ENCODE peak calls at places on chromosomes 3 and 15, in six cellular contexts. Y, F, T, U, I and J are unnamed samples.
A peak's percentile ranks its signal among the peaks of the same experiment; 100 is the strongest.

GRCh38 chr15:101121511-101122090 is 130.2 kb downstream of the CHSY1 start:
- DNase-seq in Y (peak; percentile 91), F (no peak), T (peak; percentile 27), U (peak; percentile 14), I (peak; percentile 81), J (peak; percentile 45)

GRCh38 chr3:98962189-98962930 is 60.9 kb upstream of the DCBLD2 start:
- DNase-seq in Y (no peak), F (peak; percentile 92), T (no peak), U (peak; percentile 96), I (peak; percentile 84), J (no peak)

GRCh38 chr3:98726084-98726483 is 37.1 kb upstream of the ST3GAL6 start:
- DNase-seq in Y (no peak), F (no peak), T (no peak), U (peak; percentile 20), I (peak; percentile 5), J (peak; percentile 75)

GRCh38 chr3:78736863-78737262 is 1030.9 kb downstream of the ROBO1 start:
- DNase-seq in Y (no peak), F (no peak), T (no peak), U (peak; percentile 98), I (no peak), J (no peak)

GRCh38 chr3:2714856-2715255 is 395.3 kb downstream of the IL5RA start:
- DNase-seq in Y (no peak), F (no peak), T (no peak), U (no peak), I (no peak), J (no peak)

GRCh38 chr15:87777054-87777498 is 479.5 kb downstream of the NTRK3 start:
- DNase-seq in Y (no peak), F (no peak), T (no peak), U (peak; percentile 46), I (peak; percentile 69), J (no peak)

GRCh38 chr3:45109736-45110135 is 36.4 kb downstream of the CDCP1 start:
- DNase-seq in Y (no peak), F (no peak), T (no peak), U (no peak), I (no peak), J (no peak)

GRCh38 chr3:149999421-149999820 is 28.7 kb upstream of the PFN2 start:
- DNase-seq in Y (no peak), F (no peak), T (no peak), U (no peak), I (no peak), J (no peak)

GRCh38 chr3:100708644-100708988 is 678 bp upstream of the TFG start:
- DNase-seq in Y (no peak), F (no peak), T (no peak), U (no peak), I (no peak), J (peak; percentile 46)

GRCh38 chr15:40010681-40011080 is 28.3 kb downstream of the SRP14 start:
- DNase-seq in Y (peak; percentile 37), F (no peak), T (no peak), U (peak; percentile 78), I (peak; percentile 95), J (no peak)

GRCh38 chr3:117526485-117527079 is 817.0 kb downstream of the TUSC7 start:
- DNase-seq in Y (no peak), F (peak; percentile 2), T (peak; percentile 22), U (peak; percentile 0), I (peak; percentile 64), J (peak; percentile 8)

GRCh38 chr3:46946416-46946815 is 30.1 kb downstream of the CCDC12 start:
- DNase-seq in Y (no peak), F (no peak), T (no peak), U (peak; percentile 94), I (no peak), J (peak; percentile 96)

GRCh38 chr15:95590533-95591044 is 739.9 kb upstream of the NR2F2 start:
- DNase-seq in Y (no peak), F (no peak), T (no peak), U (no peak), I (peak; percentile 79), J (no peak)

GRCh38 chr3:151946606-151947005 is 73.2 kb downstream of the SUCNR1 start:
- DNase-seq in Y (no peak), F (no peak), T (no peak), U (no peak), I (no peak), J (peak; percentile 42)

GRCh38 chr15:70795311-70795665 is 31.9 kb upstream of the UACA start:
- DNase-seq in Y (no peak), F (peak; percentile 54), T (no peak), U (peak; percentile 85), I (peak; percentile 95), J (no peak)

GRCh38 chr3:195182470-195182795 is 88.5 kb downstream of the XXYLT1 start:
- DNase-seq in Y (no peak), F (no peak), T (no peak), U (no peak), I (peak; percentile 74), J (no peak)

GRCh38 chr3:13537926-13538325 is 11.0 kb upstream of the FBLN2 start:
- DNase-seq in Y (no peak), F (peak; percentile 88), T (no peak), U (peak; percentile 73), I (peak; percentile 94), J (peak; percentile 89)

GRCh38 chr3:39134305-39134704 is 19.1 kb downstream of the CSRNP1 start:
- DNase-seq in Y (no peak), F (no peak), T (no peak), U (no peak), I (no peak), J (no peak)

GRCh38 chr15:67070150-67070549 is 4.7 kb downstream of the SMAD3 start:
- DNase-seq in Y (no peak), F (no peak), T (no peak), U (peak; percentile 55), I (no peak), J (no peak)

GRCh38 chr15:51193526-51193925 is 98.8 kb upstream of the TNFAIP8L3 start:
- DNase-seq in Y (no peak), F (no peak), T (no peak), U (no peak), I (no peak), J (no peak)

GRCh38 chr3:49785565-49786356 is 581 bp downstream of the IP6K1 start:
- DNase-seq in Y (peak; percentile 59), F (no peak), T (peak; percentile 37), U (peak; percentile 44), I (peak; percentile 33), J (peak; percentile 62)

GRCh38 chr3:123660900-123661299 is 76.0 kb upstream of the HACD2 start:
- DNase-seq in Y (peak; percentile 75), F (no peak), T (no peak), U (peak; percentile 57), I (peak; percentile 99), J (no peak)

GRCh38 chr3:182618981-182619591 is 174.2 kb upstream of the ATP11B start:
- DNase-seq in Y (no peak), F (peak; percentile 59), T (no peak), U (peak; percentile 97), I (peak; percentile 2), J (peak; percentile 86)

GRCh38 chr15:83747050-83747717 is 93.3 kb downstream of the ADAMTSL3 start:
- DNase-seq in Y (no peak), F (peak; percentile 3), T (no peak), U (peak; percentile 65), I (peak; percentile 75), J (no peak)
- H3K4me2 ChIP-seq in Y (peak overlapping the region; percentile 15), F (peak overlapping the region; percentile 27), T (no peak overlapping the region), U (peak overlapping the region; percentile 34), I (peak overlapping the region; percentile 76), J (no peak overlapping the region)

DNA sequence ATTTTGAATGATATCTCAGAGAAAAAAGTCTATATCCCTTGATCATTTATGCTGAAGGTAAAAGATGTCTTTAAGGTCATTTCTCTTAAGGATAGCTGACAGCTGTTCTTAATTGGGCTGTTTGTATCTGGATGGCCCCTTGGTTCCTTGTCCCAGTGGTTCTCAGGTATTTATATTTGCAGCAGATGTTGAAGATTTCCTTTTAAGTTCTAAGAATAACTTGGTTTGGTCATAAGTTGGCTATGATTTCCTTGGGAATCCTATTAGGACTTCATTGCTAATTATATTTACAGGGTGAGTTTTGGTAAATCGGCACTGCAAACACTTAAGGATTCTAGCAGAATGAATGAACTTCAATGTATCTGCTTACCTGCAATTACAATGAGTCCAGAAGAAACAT is 460.4 kb upstream of the SGO1 start:
- DNase-seq in Y (no peak), F (no peak), T (no peak), U (no peak), I (no peak), J (no peak)
- H3K27ac ChIP-seq in Y (peak overlapping the region; percentile 94), F (no peak overlapping the region), T (no peak overlapping the region), U (no peak overlapping the region), I (no peak overlapping the region), J (no peak overlapping the region)

GRCh38 chr3:83968386-83968785 is 990.4 kb upstream of the CADM2 start:
- DNase-seq in Y (no peak), F (no peak), T (no peak), U (peak; percentile 15), I (no peak), J (no peak)
- H3K4me2 ChIP-seq in Y (peak overlapping the region; percentile 69), F (no peak overlapping the region), T (no peak overlapping the region), U (no peak overlapping the region), I (no peak overlapping the region), J (no peak overlapping the region)

DNA sequence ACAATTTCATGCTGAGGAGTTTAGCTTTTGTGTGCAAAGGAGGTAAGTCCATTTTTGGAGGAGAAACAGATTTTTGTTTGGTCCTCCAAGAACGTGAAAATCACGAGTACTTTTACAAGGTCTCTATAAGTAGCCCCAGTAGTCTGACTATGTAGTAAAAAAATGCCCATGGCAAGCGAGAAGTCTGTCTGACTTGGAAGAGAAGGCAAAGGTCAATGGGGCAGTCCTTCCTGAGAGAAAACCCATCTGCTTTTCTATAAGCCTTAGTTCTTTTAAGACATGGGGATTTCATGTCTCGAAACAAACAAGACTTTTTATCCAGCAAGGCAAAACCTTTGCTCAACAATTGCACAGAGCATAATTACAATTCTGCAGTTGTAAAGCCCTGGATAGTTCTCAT is 183.2 kb downstream of the GAP43 start:
- DNase-seq in Y (no peak), F (no peak), T (no peak), U (no peak), I (peak; percentile 81), J (peak; percentile 57)
- H3K27ac ChIP-seq in Y (no peak overlapping the region), F (no peak overlapping the region), T (no peak overlapping the region), U (no peak overlapping the region), I (peak overlapping the region; percentile 18), J (peak overlapping the region; percentile 42)

DNA sequence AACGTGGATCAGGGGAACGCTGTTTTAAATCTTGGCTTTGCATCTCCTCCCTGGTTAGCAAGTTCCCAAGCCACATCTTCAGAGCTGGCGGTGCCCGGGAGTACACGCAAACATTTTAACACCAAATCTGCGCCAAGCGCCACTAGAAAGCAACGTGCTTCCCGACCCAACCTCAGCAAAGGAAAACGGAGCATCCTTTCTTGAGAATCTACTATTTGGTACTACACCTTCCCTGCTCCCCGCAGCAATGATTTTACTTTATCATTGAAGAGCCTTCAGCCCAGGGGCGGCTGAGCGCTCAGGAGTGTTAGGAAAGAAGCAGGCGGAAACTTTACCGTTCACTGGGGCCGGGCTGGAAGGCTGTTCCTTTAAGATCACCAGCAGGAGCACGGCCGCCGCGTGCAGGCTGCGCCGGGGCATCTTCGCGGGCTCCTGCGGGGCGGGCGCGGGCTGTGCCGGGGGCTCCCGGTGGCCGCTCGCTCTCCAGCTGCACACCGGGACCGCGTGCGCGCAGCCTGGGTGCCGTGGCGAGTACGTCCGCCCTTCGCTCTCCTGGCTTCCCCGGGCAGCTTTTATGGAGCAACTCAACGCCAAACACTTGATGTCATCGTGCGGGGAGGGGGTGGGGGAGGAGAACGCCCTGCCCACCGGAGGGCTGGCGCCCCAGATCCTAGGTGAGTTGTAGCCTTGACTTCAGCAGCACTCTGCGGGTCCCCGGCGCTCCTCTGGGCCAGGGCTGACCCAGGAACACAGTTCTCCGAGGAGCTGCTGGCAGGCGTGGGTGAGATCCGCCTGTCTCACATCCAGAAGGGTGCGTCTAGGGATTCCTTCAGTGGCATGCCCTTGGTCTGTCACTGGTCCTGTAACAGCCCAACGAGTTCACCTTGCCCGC is at the start of gene CA12:
- DNase-seq in Y (peak; percentile 65), F (no peak), T (no peak), U (peak; percentile 56), I (peak; percentile 57), J (peak; percentile 24)
- H3K4me2 ChIP-seq in Y (peak within 1 kb of the TSS; percentile 96), F (peak within 1 kb of the TSS; percentile 91), T (no peak within 1 kb of the TSS), U (peak within 1 kb of the TSS; percentile 88), I (peak within 1 kb of the TSS; percentile 79), J (peak within 1 kb of the TSS; percentile 81)